ENCODE peak calls at places on chromosomes 3 and 15, in seven cellular contexts. Z is ovary; Y is GM23248; T is breast epithelium; O is CD8-positive, alpha-beta T cell; L is right lobe of liver; G is adipocyte. R is an unnamed sample. For H3K9me3, the result is how much of the 10 kb centered on the place peaks cover.

GRCh38 chr3:112979244-112979832 is 4.4 kb upstream of the CD200R1 start:
- DNase-seq in T (no peak), G (peak), L (no peak), Z (no peak), O (peak), Y (peak), R (no peak)

GRCh38 chr3:44509985-44510360 is 32.5 kb upstream of the ZNF445 start:
- DNase-seq in L (no peak), T (no peak), O (peak), Z (no peak), Y (peak), G (no peak), R (no peak)

GRCh38 chr15:69305204-69305931 is 6.7 kb downstream of the PAQR5 start:
- DNase-seq in Y (peak), O (no peak), G (peak), T (no peak), Z (no peak), L (peak), R (no peak)

GRCh38 chr3:169090559-169090958 is 573.0 kb downstream of the MECOM start:
- DNase-seq in Z (no peak), G (no peak), Y (no peak), L (no peak), O (no peak), T (no peak), R (no peak)

GRCh38 chr3:69505770-69506407 is 120.0 kb upstream of the FRMD4B start:
- DNase-seq in Y (peak), T (no peak), L (no peak), O (no peak), Z (no peak), G (no peak), R (no peak)

GRCh38 chr3:67635257-67635656 is 19.2 kb downstream of the SUCLG2 start:
- DNase-seq in Y (peak), O (no peak), T (no peak), L (no peak), Z (no peak), G (peak), R (no peak)

GRCh38 chr15:90624278-90624930 is 92.7 kb upstream of the BLM start:
- DNase-seq in Z (no peak), L (no peak), G (no peak), O (no peak), Y (no peak), T (no peak), R (no peak)

GRCh38 chr15:98381446-98381845 is 266.9 kb upstream of the IGF1R start:
- DNase-seq in T (no peak), L (no peak), Z (no peak), G (no peak), Y (no peak), O (no peak), R (no peak)

GRCh38 chr15:89664951-89665350 is 9.7 kb upstream of the KIF7 start:
- DNase-seq in T (no peak), Y (peak), L (no peak), O (no peak), G (no peak), Z (no peak), R (no peak)

GRCh38 chr3:17386432-17386831 is 356.0 kb downstream of the TBC1D5 start:
- DNase-seq in L (no peak), T (no peak), G (no peak), O (no peak), Z (no peak), Y (no peak), R (no peak)

GRCh38 chr3:137583256-137583655 is 180.9 kb upstream of the SOX14 start:
- DNase-seq in Y (no peak), G (no peak), O (no peak), L (no peak), Z (no peak), T (no peak), R (no peak)

DNA sequence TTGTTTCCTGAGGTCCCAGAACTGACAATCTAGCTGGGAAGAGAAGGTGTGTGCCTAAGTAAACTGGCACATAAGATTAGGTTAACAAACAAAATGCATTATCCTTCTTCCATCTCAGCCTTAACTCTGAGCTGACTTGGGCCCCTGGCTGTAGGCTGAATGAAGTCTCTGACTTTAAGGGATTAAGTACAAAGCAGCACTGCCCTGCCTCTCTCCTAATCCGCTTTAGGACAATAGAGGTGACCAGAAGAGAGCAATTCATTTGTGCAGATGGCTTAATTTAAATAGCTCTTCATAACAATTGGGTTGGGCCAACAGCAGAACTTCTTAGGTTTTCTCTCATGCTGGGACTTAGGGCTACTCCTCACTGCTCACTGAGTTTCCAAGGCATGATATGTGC is 181.6 kb upstream of the SOX14 start:
- DNase-seq in T (no peak), Y (no peak), O (no peak), G (no peak), L (no peak), Z (no peak), R (no peak)
- H3K9me3 ChIP-seq in T (under half), Y (under half), O (under half), G (under half), L (under half), Z (under half), R (under half)

DNA sequence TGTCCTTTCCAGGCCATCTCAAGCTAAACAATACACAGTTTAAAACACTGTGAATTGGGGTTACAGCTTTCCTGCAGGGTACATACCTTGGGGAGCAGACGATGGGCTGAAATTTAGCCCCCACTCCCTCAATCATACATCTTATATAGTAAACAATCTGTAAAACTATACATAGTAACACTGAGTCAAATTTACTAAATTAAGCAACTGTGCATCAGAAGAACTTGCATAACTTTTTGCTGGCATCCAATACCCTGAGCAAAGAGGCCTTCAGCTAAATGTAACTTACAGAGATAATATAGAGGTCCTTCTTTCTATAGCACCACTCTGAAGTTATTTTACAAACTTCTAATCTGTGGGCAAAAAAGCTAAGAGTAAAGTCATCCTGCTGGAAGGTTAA is 603.6 kb upstream of the TGFBR2 start:
- DNase-seq in G (peak), L (no peak), Y (peak), T (no peak), Z (no peak), O (no peak), R (no peak)
- H3K9me3 ChIP-seq in G (under half), L (under half), Y (under half), T (under half), Z (under half), O (under half), R (under half)

DNA sequence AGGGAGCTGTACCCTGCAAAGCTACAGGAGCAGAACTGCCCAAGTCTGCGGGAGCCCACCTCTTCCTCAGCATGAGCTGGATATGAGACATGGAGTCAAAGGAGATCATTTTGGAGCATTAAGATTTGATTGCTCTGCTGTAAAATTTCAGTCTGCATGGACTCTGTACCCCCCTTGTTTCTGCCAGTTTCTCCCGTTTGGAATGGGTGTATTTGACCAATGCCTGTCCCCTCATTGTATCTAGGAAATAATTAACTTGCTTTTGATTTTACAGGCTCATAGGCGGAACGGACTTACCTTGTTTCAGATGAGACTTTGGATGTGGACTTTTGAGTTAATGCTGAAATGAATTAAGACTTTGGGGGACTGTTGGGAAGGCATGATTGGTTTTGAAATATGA is 18.3 kb downstream of the RNF13 start:
- DNase-seq in O (no peak), Y (no peak), L (no peak), G (no peak), Z (no peak), T (no peak), R (no peak)
- H3K9me3 ChIP-seq in O (under half), Y (under half), L (under half), G (under half), Z (under half), T (under half), R (under half)

DNA sequence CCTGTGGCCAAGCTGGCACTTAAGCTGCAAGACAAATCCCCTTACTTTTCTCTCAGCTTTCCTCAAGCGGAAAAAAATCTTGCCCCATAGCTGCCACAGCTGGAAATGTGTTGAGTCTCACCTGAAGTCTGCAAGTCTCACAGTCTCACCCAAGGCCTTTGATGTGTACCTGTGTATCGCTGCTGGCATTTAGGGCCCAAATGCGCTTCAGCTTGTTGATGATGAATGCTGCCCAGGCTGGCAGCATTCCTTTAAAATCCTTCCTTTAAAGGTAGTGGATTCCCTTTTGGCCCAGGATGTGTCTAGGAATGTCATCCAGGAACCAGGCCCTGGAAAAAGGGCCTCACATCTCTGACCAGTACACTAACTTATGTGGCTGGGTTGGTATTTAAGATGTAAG is 7.0 kb downstream of the OR5K4 start:
- DNase-seq in Z (no peak), G (no peak), Y (no peak), T (no peak), O (no peak), L (no peak), R (no peak)
- H3K9me3 ChIP-seq in Z (under half), G (under half), Y (under half), T (under half), O (under half), L (under half), R (under half)

GRCh38 chr3:6264036-6264435 is 596.9 kb upstream of the GRM7 start:
- DNase-seq in Z (no peak), T (no peak), Y (no peak), L (no peak), O (no peak), G (no peak), R (no peak)
- H3K9me3 ChIP-seq in Z (under half), T (under half), Y (under half), L (under half), O (under half), G (under half), R (under half)

DNA sequence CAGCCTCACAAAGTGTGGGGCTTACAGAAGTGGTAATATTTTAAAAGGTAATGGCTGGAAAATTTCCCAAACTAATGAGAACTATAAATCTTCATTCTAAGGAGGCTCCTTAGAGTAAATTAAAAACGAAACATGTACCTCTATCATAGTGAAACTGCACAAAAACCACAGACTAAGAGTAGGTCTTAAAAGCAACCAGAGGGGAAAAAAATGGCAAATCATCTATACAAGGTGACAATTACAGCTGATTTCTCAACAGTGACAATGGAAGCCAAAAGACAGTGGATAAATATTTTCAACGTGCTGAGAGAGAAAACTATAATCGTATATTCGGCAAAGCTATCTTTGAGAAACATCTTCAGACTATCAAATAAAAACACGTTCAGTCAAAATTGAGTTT is 20.6 kb downstream of the HEG1 start:
- DNase-seq in L (no peak), O (no peak), Y (no peak), G (no peak), T (no peak), Z (no peak), R (no peak)
- H3K9me3 ChIP-seq in L (under half), O (under half), Y (under half), G (under half), T (under half), Z (under half), R (under half)

R was measured in T-helper 17 cell.